ENCODE peak calls at places on chromosomes 4 and X, in ten cellular contexts. G, H, N, J, M, Z, L, K, X and R are unnamed samples.

GRCh38 chrX:83966347-83966746 is 105.4 kb downstream of the CYLC1 start:
- DNase-seq in H (no peak), K (no peak), L (no peak), M (no peak), G (no peak), N (no peak), J (no peak), X (no peak), Z (no peak), R (no peak)

GRCh38 chr4:98706200-98706813 is 47.9 kb upstream of the TSPAN5 start:
- DNase-seq in N (no peak), Z (no peak), J (peak), M (no peak), H (no peak), G (no peak), L (no peak), K (no peak), X (no peak), R (no peak)

GRCh38 chrX:43655961-43656494 is at the start of gene MAOA:
- DNase-seq in J (no peak), N (peak), M (peak), G (no peak), Z (no peak), H (no peak), X (peak), K (no peak), L (peak), R (no peak)

GRCh38 chr4:140839888-140840790 is 84.0 kb upstream of the TBC1D9 start:
- DNase-seq in J (no peak), G (peak), N (no peak), L (no peak), Z (no peak), M (no peak), X (no peak), K (no peak), H (no peak), R (peak)

GRCh38 chr4:16225139-16225538 is 1.1 kb downstream of the TAPT1 start:
- DNase-seq in G (peak), H (peak), X (no peak), N (peak), Z (no peak), L (no peak), M (no peak), J (peak), K (no peak), R (no peak)

GRCh38 chr4:7872264-7872771 is 67.3 kb downstream of the AFAP1 start:
- DNase-seq in Z (peak), X (peak), G (peak), L (peak), N (peak), K (no peak), M (no peak), H (peak), J (no peak), R (peak)

GRCh38 chr4:13837228-13837627 is 209.7 kb upstream of the BOD1L1 start:
- DNase-seq in H (no peak), J (no peak), K (no peak), Z (no peak), L (no peak), M (no peak), N (no peak), X (no peak), G (no peak), R (no peak)

GRCh38 chr4:54548831-54549460 is 108.8 kb upstream of the KIT start:
- DNase-seq in Z (no peak), K (no peak), N (no peak), X (no peak), J (no peak), M (no peak), G (no peak), H (no peak), L (no peak), R (no peak)

GRCh38 chr4:94548571-94548970 is 96.8 kb downstream of the PDLIM5 start:
- DNase-seq in Z (no peak), H (peak), G (peak), J (peak), X (peak), M (no peak), N (peak), K (no peak), L (peak), R (no peak)

GRCh38 chrX:2974946-2975345 is 31.4 kb upstream of the ARSH start:
- DNase-seq in K (no peak), H (peak), G (peak), J (no peak), X (no peak), L (no peak), N (no peak), M (no peak), Z (no peak), R (no peak)

GRCh38 chrX:10166731-10167149 is 10.0 kb downstream of the CLCN4 start:
- DNase-seq in K (no peak), H (no peak), L (no peak), X (no peak), J (peak), N (no peak), M (no peak), Z (no peak), G (no peak), R (no peak)

GRCh38 chr4:77593993-77594392 is 11.6 kb upstream of the CXCL13 start:
- DNase-seq in X (no peak), H (no peak), Z (no peak), L (no peak), N (no peak), G (peak), M (no peak), J (no peak), K (no peak), R (no peak)

GRCh38 chr4:71004281-71004851 is 10.9 kb downstream of the DCK start:
- DNase-seq in K (no peak), Z (no peak), J (no peak), M (no peak), H (no peak), N (no peak), L (no peak), G (no peak), X (no peak), R (no peak)

GRCh38 chrX:131262738-131263679 is 26.1 kb downstream of the IGSF1 start:
- DNase-seq in X (no peak), K (no peak), N (peak), G (no peak), L (no peak), M (peak), Z (no peak), J (peak), H (no peak), R (no peak)

GRCh38 chr4:65167719-65168118 is 502.6 kb downstream of the EPHA5 start:
- DNase-seq in H (no peak), L (no peak), M (no peak), K (no peak), N (no peak), G (peak), J (no peak), X (no peak), Z (no peak), R (no peak)

GRCh38 chr4:136818811-136819210 is 713.5 kb downstream of the PCDH18 start:
- DNase-seq in N (peak), J (no peak), M (no peak), G (peak), K (no peak), X (no peak), L (no peak), Z (no peak), H (peak), R (no peak)

GRCh38 chr4:176137626-176138025 is 57.8 kb downstream of the SPATA4 start:
- DNase-seq in H (peak), K (no peak), Z (peak), J (no peak), M (no peak), L (no peak), G (peak), X (no peak), N (peak), R (no peak)

GRCh38 chr4:108544504-108544903 is 75.9 kb upstream of the RPL34 start:
- DNase-seq in G (peak), J (peak), K (no peak), H (peak), X (no peak), L (no peak), Z (no peak), N (peak), M (no peak), R (no peak)

GRCh38 chr4:169005453-169006099 is 4.5 kb downstream of the CBR4 start:
- DNase-seq in X (no peak), K (no peak), J (no peak), G (no peak), L (no peak), H (peak), M (no peak), N (no peak), Z (no peak), R (no peak)

GRCh38 chr4:186725422-186726149 is 1.9 kb upstream of the FAT1 start:
- DNase-seq in K (no peak), H (peak), N (peak), L (peak), J (no peak), G (peak), M (peak), X (peak), Z (no peak), R (no peak)

GRCh38 chrX:135432881-135433521 is 11.3 kb downstream of the SMIM10L2A start:
- DNase-seq in G (no peak), J (no peak), X (no peak), Z (no peak), M (no peak), L (no peak), H (peak), N (no peak), K (no peak), R (no peak)

GRCh38 chr4:10620935-10621488 is 63.6 kb downstream of the CLNK start:
- DNase-seq in L (no peak), H (no peak), M (no peak), K (no peak), N (no peak), G (no peak), Z (no peak), X (no peak), J (no peak), R (no peak)

GRCh38 chrX:31124536-31124935 is 52.7 kb upstream of the FTHL17 start:
- DNase-seq in Z (no peak), G (no peak), M (no peak), H (no peak), L (no peak), N (no peak), X (peak), J (no peak), K (no peak), R (no peak)

GRCh38 chrX:99901091-99901490 is 509.0 kb downstream of the PCDH19 start:
- DNase-seq in X (no peak), J (no peak), L (no peak), N (no peak), M (no peak), H (no peak), G (no peak), K (no peak), Z (no peak), R (no peak)

GRCh38 chr4:74944354-74944793 is 11.5 kb downstream of the PARM1 start:
- DNase-seq in H (no peak), X (no peak), J (no peak), K (no peak), M (no peak), N (no peak), L (no peak), Z (no peak), G (no peak), R (no peak)

GRCh38 chr4:71974681-71975080 is 57.1 kb upstream of the NPFFR2 start:
- DNase-seq in J (no peak), N (peak), M (no peak), Z (no peak), H (peak), L (no peak), G (peak), X (no peak), K (no peak), R (no peak)

GRCh38 chr4:22363071-22363470 is 152.8 kb downstream of the ADGRA3 start:
- DNase-seq in Z (no peak), G (no peak), X (no peak), M (no peak), L (no peak), N (peak), J (no peak), K (no peak), H (peak), R (no peak)

GRCh38 chrX:153667931-153668396 is 5.6 kb downstream of the PNCK start:
- DNase-seq in Z (peak), K (no peak), H (peak), X (peak), M (peak), L (peak), G (peak), N (peak), J (peak), R (no peak)
- H3K4me3 ChIP-seq in Z (no peak), K (no peak), H (no peak), X (no peak), M (no peak), L (no peak), G (no peak), N (peak), J (no peak), R (peak)

GRCh38 chr4:82798168-82799005 is at the start of gene SCD5:
- DNase-seq in G (peak), M (peak), H (peak), Z (peak), J (peak), L (peak), N (peak), X (peak), K (no peak), R (peak)
- TF ChIP-seq CTCF in G (no peak), M (no peak), H (no peak), Z (peak), J (no peak), L (peak), N (no peak), X (no peak), K (no peak), R (no peak)

GRCh38 chr4:52292245-52292644 is 241.1 kb downstream of the SPATA18 start:
- DNase-seq in Z (no peak), K (no peak), M (no peak), L (no peak), H (no peak), X (no peak), G (no peak), N (no peak), J (no peak), R (no peak)

GRCh38 chr4:52290468-52290867 is 239.4 kb downstream of the SPATA18 start:
- DNase-seq in N (no peak), J (no peak), K (no peak), H (no peak), X (no peak), G (no peak), Z (no peak), L (no peak), M (peak), R (no peak)

DNA sequence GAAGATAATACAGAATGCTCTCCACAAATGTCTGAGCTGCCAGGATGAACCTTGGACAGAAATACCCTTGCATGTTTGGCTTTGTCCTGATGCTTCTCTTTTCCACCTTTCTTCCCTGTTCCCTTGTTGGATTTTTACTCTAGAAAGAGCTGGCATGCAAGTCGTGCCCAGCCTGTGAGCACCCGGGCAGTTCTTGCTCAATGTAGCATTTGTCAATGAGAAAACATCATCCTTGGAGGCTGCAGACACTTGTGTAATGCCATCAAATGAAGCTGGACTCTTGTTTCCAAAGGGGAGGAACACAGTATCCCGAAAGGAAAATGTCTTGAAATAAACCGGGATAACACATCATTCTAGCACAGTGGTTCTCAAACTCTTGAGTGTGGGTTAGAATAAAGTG is 237.1 kb downstream of the SPATA18 start:
- DNase-seq in J (no peak), Z (no peak), M (no peak), L (no peak), G (no peak), X (no peak), N (no peak), H (no peak), K (no peak), R (no peak)
- H3K4me3 ChIP-seq in J (no peak), Z (no peak), M (no peak), L (no peak), G (no peak), X (no peak), N (no peak), H (no peak), K (no peak), R (no peak)

GRCh38 chr4:82248903-82249632 is 124.7 kb downstream of the HNRNPD start:
- DNase-seq in L (no peak), K (no peak), N (no peak), M (no peak), X (no peak), Z (no peak), H (no peak), G (no peak), J (no peak), R (no peak)
- TF ChIP-seq CTCF in L (no peak), K (no peak), N (no peak), M (no peak), X (no peak), Z (no peak), H (no peak), G (no peak), J (no peak), R (no peak)